ENCODE peak calls at places on chromosomes 16 and 17, in ten cellular contexts. One of them, this sample, is unnamed.

GRCh38 chr17:39225974-39226683 is 384 bp upstream of the STAC2 start:
- DNase-seq in HS-5: no peak
- DNase-seq in activated T-cell treated with anti-CD3 and anti-CD28 coated beads, Interleukin-2, amount 50 U/mL, for 72 hours: peak
- DNase-seq in activated CD4-positive, alpha-beta T cell treated with anti-CD3 and anti-CD28 coated beads for 24 hours: peak
- DNase-seq in D721Med: peak
- DNase-seq in activated naive CD8-positive, alpha-beta T cell treated with anti-CD3 and anti-CD28 coated beads for 36 hours: peak
- DNase-seq in upper lobe of right lung: no peak
- DNase-seq in HepG2: no peak
- DNase-seq in AG08395: peak
- DNase-seq in AG09319: no peak
- DNase-seq in this sample: peak

GRCh38 chr17:4053596-4053995 is 89.2 kb downstream of the ZZEF1 start:
- DNase-seq in HepG2: no peak
- DNase-seq in HS-5: no peak
- DNase-seq in AG09319: no peak
- DNase-seq in upper lobe of right lung: no peak
- DNase-seq in activated CD4-positive, alpha-beta T cell treated with anti-CD3 and anti-CD28 coated beads for 24 hours: no peak
- DNase-seq in AG08395: no peak
- DNase-seq in activated T-cell treated with anti-CD3 and anti-CD28 coated beads, Interleukin-2, amount 50 U/mL, for 72 hours: no peak
- DNase-seq in activated naive CD8-positive, alpha-beta T cell treated with anti-CD3 and anti-CD28 coated beads for 36 hours: no peak
- DNase-seq in D721Med: no peak
- DNase-seq in this sample: no peak

GRCh38 chr16:35142809-35143192 is 1683.4 kb downstream of the TP53TG3F start:
- DNase-seq in activated naive CD8-positive, alpha-beta T cell treated with anti-CD3 and anti-CD28 coated beads for 36 hours: no peak
- DNase-seq in D721Med: no peak
- DNase-seq in HepG2: no peak
- DNase-seq in AG09319: no peak
- DNase-seq in HS-5: no peak
- DNase-seq in activated CD4-positive, alpha-beta T cell treated with anti-CD3 and anti-CD28 coated beads for 24 hours: no peak
- DNase-seq in upper lobe of right lung: peak
- DNase-seq in AG08395: no peak
- DNase-seq in activated T-cell treated with anti-CD3 and anti-CD28 coated beads, Interleukin-2, amount 50 U/mL, for 72 hours: no peak
- DNase-seq in this sample: no peak

GRCh38 chr17:75619506-75620431 is 13.5 kb upstream of the SMIM5 start:
- DNase-seq in upper lobe of right lung: no peak
- DNase-seq in AG09319: no peak
- DNase-seq in activated T-cell treated with anti-CD3 and anti-CD28 coated beads, Interleukin-2, amount 50 U/mL, for 72 hours: peak
- DNase-seq in AG08395: peak
- DNase-seq in activated naive CD8-positive, alpha-beta T cell treated with anti-CD3 and anti-CD28 coated beads for 36 hours: peak
- DNase-seq in D721Med: peak
- DNase-seq in HS-5: no peak
- DNase-seq in activated CD4-positive, alpha-beta T cell treated with anti-CD3 and anti-CD28 coated beads for 24 hours: no peak
- DNase-seq in HepG2: peak
- DNase-seq in this sample: peak

GRCh38 chr17:47220531-47220999 is 11.4 kb downstream of the MYL4 start:
- DNase-seq in AG09319: no peak
- DNase-seq in D721Med: no peak
- DNase-seq in activated T-cell treated with anti-CD3 and anti-CD28 coated beads, Interleukin-2, amount 50 U/mL, for 72 hours: peak
- DNase-seq in HS-5: no peak
- DNase-seq in activated CD4-positive, alpha-beta T cell treated with anti-CD3 and anti-CD28 coated beads for 24 hours: no peak
- DNase-seq in HepG2: no peak
- DNase-seq in upper lobe of right lung: no peak
- DNase-seq in AG08395: no peak
- DNase-seq in activated naive CD8-positive, alpha-beta T cell treated with anti-CD3 and anti-CD28 coated beads for 36 hours: peak
- DNase-seq in this sample: no peak

GRCh38 chr17:7834554-7834890 is 505 bp downstream of the KDM6B start:
- DNase-seq in activated CD4-positive, alpha-beta T cell treated with anti-CD3 and anti-CD28 coated beads for 24 hours: no peak
- DNase-seq in AG09319: no peak
- DNase-seq in D721Med: no peak
- DNase-seq in activated T-cell treated with anti-CD3 and anti-CD28 coated beads, Interleukin-2, amount 50 U/mL, for 72 hours: peak
- DNase-seq in upper lobe of right lung: peak
- DNase-seq in activated naive CD8-positive, alpha-beta T cell treated with anti-CD3 and anti-CD28 coated beads for 36 hours: peak
- DNase-seq in AG08395: no peak
- DNase-seq in HepG2: peak
- DNase-seq in HS-5: no peak
- DNase-seq in this sample: no peak

GRCh38 chr17:54948380-54948779 is 20.1 kb downstream of the COX11 start:
- DNase-seq in upper lobe of right lung: no peak
- DNase-seq in AG08395: peak
- DNase-seq in activated naive CD8-positive, alpha-beta T cell treated with anti-CD3 and anti-CD28 coated beads for 36 hours: peak
- DNase-seq in activated CD4-positive, alpha-beta T cell treated with anti-CD3 and anti-CD28 coated beads for 24 hours: no peak
- DNase-seq in HS-5: peak
- DNase-seq in AG09319: no peak
- DNase-seq in D721Med: no peak
- DNase-seq in activated T-cell treated with anti-CD3 and anti-CD28 coated beads, Interleukin-2, amount 50 U/mL, for 72 hours: no peak
- DNase-seq in HepG2: peak
- DNase-seq in this sample: no peak

GRCh38 chr16:49800876-49801275 is 55.0 kb downstream of the ZNF423 start:
- DNase-seq in activated CD4-positive, alpha-beta T cell treated with anti-CD3 and anti-CD28 coated beads for 24 hours: no peak
- DNase-seq in HepG2: no peak
- DNase-seq in activated T-cell treated with anti-CD3 and anti-CD28 coated beads, Interleukin-2, amount 50 U/mL, for 72 hours: no peak
- DNase-seq in AG08395: no peak
- DNase-seq in D721Med: no peak
- DNase-seq in HS-5: no peak
- DNase-seq in activated naive CD8-positive, alpha-beta T cell treated with anti-CD3 and anti-CD28 coated beads for 36 hours: no peak
- DNase-seq in upper lobe of right lung: no peak
- DNase-seq in AG09319: no peak
- DNase-seq in this sample: no peak

GRCh38 chr16:81061855-81062608 is 15.0 kb downstream of the C16orf46 start:
- DNase-seq in HS-5: no peak
- DNase-seq in HepG2: no peak
- DNase-seq in AG09319: no peak
- DNase-seq in AG08395: no peak
- DNase-seq in upper lobe of right lung: no peak
- DNase-seq in activated naive CD8-positive, alpha-beta T cell treated with anti-CD3 and anti-CD28 coated beads for 36 hours: no peak
- DNase-seq in D721Med: no peak
- DNase-seq in activated CD4-positive, alpha-beta T cell treated with anti-CD3 and anti-CD28 coated beads for 24 hours: no peak
- DNase-seq in activated T-cell treated with anti-CD3 and anti-CD28 coated beads, Interleukin-2, amount 50 U/mL, for 72 hours: no peak
- DNase-seq in this sample: no peak

GRCh38 chr16:677306-678190 is 2.1 kb downstream of the RHBDL1 start:
- DNase-seq in D721Med: no peak
- DNase-seq in activated naive CD8-positive, alpha-beta T cell treated with anti-CD3 and anti-CD28 coated beads for 36 hours: no peak
- DNase-seq in AG09319: no peak
- DNase-seq in activated CD4-positive, alpha-beta T cell treated with anti-CD3 and anti-CD28 coated beads for 24 hours: no peak
- DNase-seq in HS-5: no peak
- DNase-seq in AG08395: no peak
- DNase-seq in upper lobe of right lung: no peak
- DNase-seq in HepG2: no peak
- DNase-seq in activated T-cell treated with anti-CD3 and anti-CD28 coated beads, Interleukin-2, amount 50 U/mL, for 72 hours: no peak
- DNase-seq in this sample: no peak

GRCh38 chr16:77677129-77677528 is 45.2 kb upstream of the NUDT7 start:
- DNase-seq in activated naive CD8-positive, alpha-beta T cell treated with anti-CD3 and anti-CD28 coated beads for 36 hours: no peak
- DNase-seq in AG08395: peak
- DNase-seq in HS-5: no peak
- DNase-seq in D721Med: no peak
- DNase-seq in activated T-cell treated with anti-CD3 and anti-CD28 coated beads, Interleukin-2, amount 50 U/mL, for 72 hours: no peak
- DNase-seq in AG09319: no peak
- DNase-seq in HepG2: no peak
- DNase-seq in upper lobe of right lung: no peak
- DNase-seq in activated CD4-positive, alpha-beta T cell treated with anti-CD3 and anti-CD28 coated beads for 24 hours: no peak
- DNase-seq in this sample: no peak

GRCh38 chr16:424623-425081 is 797 bp upstream of the RAB11FIP3 start:
- DNase-seq in activated naive CD8-positive, alpha-beta T cell treated with anti-CD3 and anti-CD28 coated beads for 36 hours: peak
- DNase-seq in HepG2: no peak
- DNase-seq in activated CD4-positive, alpha-beta T cell treated with anti-CD3 and anti-CD28 coated beads for 24 hours: no peak
- DNase-seq in D721Med: no peak
- DNase-seq in AG09319: no peak
- DNase-seq in activated T-cell treated with anti-CD3 and anti-CD28 coated beads, Interleukin-2, amount 50 U/mL, for 72 hours: no peak
- DNase-seq in HS-5: no peak
- DNase-seq in AG08395: no peak
- DNase-seq in upper lobe of right lung: no peak
- DNase-seq in this sample: no peak

This sample was measured in D341Med.